ENCODE peak calls at places on chromosome 12, in nine cellular contexts. H, P, V, Z, Y, W, F, S and J are unnamed samples.
A peak's percentile ranks its signal among the peaks of the same experiment; 100 is the strongest.

GRCh38 chr12:93664573-93665138 is 12.5 kb upstream of the CRADD start:
- DNase-seq in Y (no peak), P (no peak), Z (no peak), F (no peak), V (no peak), H (no peak), W (no peak), S (no peak), J (peak; percentile 37)

GRCh38 chr12:108605690-108606406 is 8.0 kb upstream of the TMEM119 start:
- DNase-seq in S (no peak), P (no peak), F (no peak), V (no peak), Z (no peak), Y (no peak), H (no peak), W (no peak), J (no peak)

GRCh38 chr12:121796855-121797751 is 3.6 kb upstream of the RHOF start:
- DNase-seq in Z (peak; percentile 99), P (peak; percentile 89), Y (peak; percentile 99), W (no peak), S (peak; percentile 96), F (peak; percentile 96), V (peak; percentile 97), H (peak; percentile 97), J (peak; percentile 72)

GRCh38 chr12:47079894-47080724 is at the start of gene AMIGO2:
- DNase-seq in W (no peak), F (peak; percentile 83), Z (peak; percentile 79), Y (peak; percentile 81), S (peak; percentile 54), P (peak; percentile 61), V (peak; percentile 61), H (peak; percentile 85), J (peak; percentile 79)

GRCh38 chr12:54593716-54594115 is 5.3 kb upstream of the PPP1R1A start:
- DNase-seq in S (no peak), W (no peak), F (no peak), V (no peak), P (no peak), Z (no peak), Y (no peak), H (no peak), J (no peak)

GRCh38 chr12:65187665-65188064 is 18.3 kb downstream of the LEMD3 start:
- DNase-seq in H (no peak), P (no peak), V (no peak), W (no peak), S (no peak), Z (no peak), Y (no peak), F (no peak), J (no peak)

GRCh38 chr12:109386079-109386473 is 38.4 kb downstream of the MYO1H start:
- DNase-seq in V (no peak), W (no peak), F (no peak), P (no peak), Y (no peak), S (no peak), H (no peak), Z (no peak), J (no peak)

GRCh38 chr12:127284870-127285431 is 982.0 kb upstream of the TMEM132C start:
- DNase-seq in Z (no peak), V (no peak), P (peak; percentile 70), F (no peak), W (no peak), Y (peak; percentile 73), H (peak; percentile 73), S (no peak), J (peak; percentile 89)

GRCh38 chr12:9906888-9907287 is 25.3 kb downstream of the CLEC2A start:
- DNase-seq in Y (no peak), S (no peak), V (no peak), H (no peak), F (no peak), W (no peak), Z (no peak), P (no peak), J (no peak)

GRCh38 chr12:57592551-57593165 is 1.7 kb downstream of the PIP4K2C start:
- DNase-seq in Y (no peak), Z (no peak), F (no peak), P (no peak), S (no peak), W (no peak), V (no peak), H (no peak), J (no peak)

GRCh38 chr12:92070054-92070863 is 75.4 kb downstream of the BTG1 start:
- DNase-seq in W (no peak), H (no peak), V (no peak), Y (no peak), P (no peak), Z (no peak), F (peak; percentile 75), S (no peak), J (no peak)

GRCh38 chr12:108338915-108339657 is at the start of gene CMKLR1:
- DNase-seq in W (no peak), V (no peak), F (peak; percentile 82), Z (peak; percentile 85), Y (peak; percentile 83), H (peak; percentile 80), P (no peak), S (peak; percentile 69), J (peak; percentile 45)

GRCh38 chr12:51345681-51346080 is 798 bp downstream of the CELA1 start:
- DNase-seq in P (no peak), Y (no peak), S (no peak), H (no peak), V (peak; percentile 47), F (no peak), Z (no peak), W (no peak), J (peak; percentile 16)

GRCh38 chr12:59100585-59100984 is 180.3 kb upstream of the LRIG3 start:
- DNase-seq in V (no peak), Z (no peak), F (no peak), Y (no peak), P (no peak), S (no peak), W (no peak), H (no peak), J (no peak)

GRCh38 chr12:116720129-116720528 is 17.7 kb downstream of the SPRING1 start:
- DNase-seq in F (no peak), P (no peak), Z (no peak), S (no peak), V (no peak), W (no peak), H (no peak), Y (peak; percentile 35), J (no peak)

GRCh38 chr12:130088509-130088908 is 73.8 kb upstream of the FZD10 start:
- DNase-seq in Z (no peak), V (no peak), H (no peak), P (no peak), Y (no peak), F (no peak), W (no peak), S (no peak), J (no peak)

GRCh38 chr12:19021240-19021639 is 108.3 kb upstream of the PLEKHA5 start:
- DNase-seq in F (no peak), H (no peak), Y (no peak), S (no peak), Z (no peak), W (no peak), V (no peak), P (no peak), J (no peak)

GRCh38 chr12:25386823-25387134 is 136.1 kb upstream of the KRAS start:
- DNase-seq in Z (no peak), W (no peak), V (no peak), H (no peak), P (no peak), Y (no peak), F (peak; percentile 69), S (no peak), J (no peak)

GRCh38 chr12:93145086-93145485 is 216.0 kb upstream of the EEA1 start:
- DNase-seq in S (no peak), Y (no peak), H (no peak), V (peak; percentile 32), P (no peak), Z (no peak), W (no peak), F (no peak), J (no peak)

GRCh38 chr12:55938826-55939501 is 8.0 kb downstream of the DGKA start:
- DNase-seq in S (no peak), V (no peak), P (no peak), Y (no peak), F (no peak), Z (no peak), H (no peak), W (no peak), J (no peak)

GRCh38 chr12:55942055-55942454 is 11.1 kb downstream of the DGKA start:
- DNase-seq in P (no peak), H (no peak), F (no peak), W (no peak), Z (no peak), S (no peak), Y (no peak), V (no peak), J (no peak)

GRCh38 chr12:55940065-55940732 is 9.2 kb downstream of the DGKA start:
- DNase-seq in P (peak; percentile 87), Z (peak; percentile 90), S (peak; percentile 73), V (peak; percentile 87), F (peak; percentile 93), W (no peak), Y (peak; percentile 93), H (peak; percentile 89), J (peak; percentile 77)

GRCh38 chr12:55946553-55946952 is 15.6 kb downstream of the DGKA start:
- DNase-seq in Z (no peak), Y (no peak), P (no peak), W (no peak), F (no peak), V (no peak), S (no peak), H (no peak), J (no peak)

GRCh38 chr12:55942577-55943136 is 11.7 kb downstream of the DGKA start:
- DNase-seq in P (no peak), S (no peak), F (no peak), Z (no peak), W (no peak), V (no peak), H (no peak), Y (no peak), J (no peak)
- H3K36me3 ChIP-seq in P (peaks cover 8% of the 10 kb centered on the region), S (no peaks in the 10 kb centered on the region), F (no peaks in the 10 kb centered on the region), Z (peaks cover 60% of the 10 kb centered on the region), W (peaks cover 46% of the 10 kb centered on the region), V (no peaks in the 10 kb centered on the region), H (peaks cover 4% of the 10 kb centered on the region), Y (peaks cover 30% of the 10 kb centered on the region), J (no peaks in the 10 kb centered on the region)

GRCh38 chr12:4909397-4909733 is 340 bp upstream of the KCNA1 start:
- DNase-seq in H (no peak), V (no peak), Z (no peak), F (no peak), W (no peak), S (no peak), Y (no peak), P (no peak), J (no peak)
- H3K4me3 ChIP-seq in H (peak overlapping the region; percentile 20), V (no peak overlapping the region), Z (peak overlapping the region; percentile 41), F (peak overlapping the region; percentile 37), W (no peak overlapping the region), S (peak overlapping the region; percentile 39), Y (peak overlapping the region; percentile 76), P (no peak overlapping the region), J (peak overlapping the region; percentile 31)

GRCh38 chr12:34390846-34391700 is 368.8 kb downstream of the ALG10 start:
- DNase-seq in Y (peak; percentile 49), F (peak; percentile 26), S (no peak), P (no peak), H (no peak), V (no peak), Z (peak; percentile 40), W (no peak), J (no peak)
- H3K9me3 ChIP-seq in Y (peaks cover 5% of the 10 kb centered on the region), F (peaks cover 32% of the 10 kb centered on the region), S (no peaks in the 10 kb centered on the region), P (no peaks in the 10 kb centered on the region), H (no peaks in the 10 kb centered on the region), V (no peaks in the 10 kb centered on the region), Z (no peaks in the 10 kb centered on the region), W (peaks cover 17% of the 10 kb centered on the region), J (no peaks in the 10 kb centered on the region)

GRCh38 chr12:49025463-49025862 is 6.9 kb upstream of the PRKAG1 start:
- DNase-seq in Y (no peak), F (no peak), V (no peak), P (no peak), W (no peak), S (no peak), H (no peak), Z (no peak), J (no peak)
- H3K36me3 ChIP-seq in Y (peaks cover 76% of the 10 kb centered on the region), F (peaks cover 49% of the 10 kb centered on the region), V (peaks cover 9% of the 10 kb centered on the region), P (peaks cover 32% of the 10 kb centered on the region), W (peaks cover 54% of the 10 kb centered on the region), S (peaks cover 78% of the 10 kb centered on the region), H (peaks cover 87% of the 10 kb centered on the region), Z (peaks cover 98% of the 10 kb centered on the region), J (peaks cover 64% of the 10 kb centered on the region)